ENCODE peak calls at places on chromosomes 6 and 20, in four cellular contexts. One of them, this sample, is unnamed.

GRCh38 chr6:121652726-121653623 is 217.5 kb downstream of the GJA1 start:
- DNase-seq in brain microvascular endothelial cell: peak; percentile 81
- DNase-seq in natural killer cell: no peak
- DNase-seq in glutamatergic neuron: no peak
- DNase-seq in this sample: no peak

GRCh38 chr20:49400904-49401303 is 81.6 kb downstream of the KCNB1 start:
- DNase-seq in glutamatergic neuron: no peak
- DNase-seq in brain microvascular endothelial cell: no peak
- DNase-seq in natural killer cell: no peak
- DNase-seq in this sample: no peak

GRCh38 chr20:45456632-45457031 is 12.9 kb upstream of the WFDC2 start:
- DNase-seq in glutamatergic neuron: peak; percentile 45
- DNase-seq in natural killer cell: no peak
- DNase-seq in brain microvascular endothelial cell: no peak
- DNase-seq in this sample: no peak

GRCh38 chr6:30614843-30615218 is 2.2 kb downstream of the PPP1R10 start:
- DNase-seq in brain microvascular endothelial cell: peak; percentile 93
- DNase-seq in glutamatergic neuron: peak; percentile 72
- DNase-seq in natural killer cell: peak; percentile 69
- DNase-seq in this sample: peak; percentile 65

GRCh38 chr6:10684618-10685017 is 9.8 kb downstream of the C6orf52 start:
- DNase-seq in glutamatergic neuron: no peak
- DNase-seq in natural killer cell: no peak
- DNase-seq in brain microvascular endothelial cell: no peak
- DNase-seq in this sample: no peak

GRCh38 chr20:50195524-50196120 is 5.0 kb downstream of the CEBPB start:
- DNase-seq in brain microvascular endothelial cell: no peak
- DNase-seq in natural killer cell: no peak
- DNase-seq in glutamatergic neuron: no peak
- DNase-seq in this sample: no peak

GRCh38 chr6:34359438-34360158 is 32.9 kb downstream of the NUDT3 start:
- DNase-seq in brain microvascular endothelial cell: peak; percentile 44
- DNase-seq in natural killer cell: no peak
- DNase-seq in glutamatergic neuron: no peak
- DNase-seq in this sample: no peak

GRCh38 chr20:49612127-49612738 is 44.3 kb upstream of the PTGIS start:
- DNase-seq in natural killer cell: no peak
- DNase-seq in glutamatergic neuron: no peak
- DNase-seq in brain microvascular endothelial cell: no peak
- DNase-seq in this sample: no peak

GRCh38 chr6:38067263-38067980 is 247.9 kb downstream of the ZFAND3 start:
- DNase-seq in natural killer cell: no peak
- DNase-seq in glutamatergic neuron: no peak
- DNase-seq in brain microvascular endothelial cell: no peak
- DNase-seq in this sample: no peak

GRCh38 chr6:2695464-2696095 is 55.1 kb downstream of the MYLK4 start:
- DNase-seq in glutamatergic neuron: no peak
- DNase-seq in brain microvascular endothelial cell: no peak
- DNase-seq in natural killer cell: no peak
- DNase-seq in this sample: no peak

GRCh38 chr20:49278817-49279676 is 1.2 kb upstream of the ZNFX1 start:
- DNase-seq in glutamatergic neuron: peak; percentile 30
- DNase-seq in brain microvascular endothelial cell: peak; percentile 23
- DNase-seq in natural killer cell: no peak
- DNase-seq in this sample: no peak

GRCh38 chr6:131954775-131955107 is 3.6 kb upstream of the CCN2 start:
- DNase-seq in brain microvascular endothelial cell: peak; percentile 99
- DNase-seq in natural killer cell: no peak
- DNase-seq in glutamatergic neuron: no peak
- DNase-seq in this sample: no peak

GRCh38 chr20:34250005-34250404 is 8.8 kb downstream of the ASIP start:
- DNase-seq in glutamatergic neuron: no peak
- DNase-seq in brain microvascular endothelial cell: no peak
- DNase-seq in natural killer cell: no peak
- DNase-seq in this sample: no peak

GRCh38 chr6:167103041-167103816 is 19.7 kb upstream of the CCR6 start:
- DNase-seq in natural killer cell: no peak
- DNase-seq in glutamatergic neuron: no peak
- DNase-seq in brain microvascular endothelial cell: no peak
- DNase-seq in this sample: no peak

GRCh38 chr6:170505306-170505705 is 47.8 kb downstream of the PSMB1 start:
- DNase-seq in natural killer cell: no peak
- DNase-seq in brain microvascular endothelial cell: no peak
- DNase-seq in glutamatergic neuron: no peak
- DNase-seq in this sample: no peak

GRCh38 chr6:31882344-31882743 is 3.5 kb upstream of the SLC44A4 start:
- DNase-seq in brain microvascular endothelial cell: no peak
- DNase-seq in glutamatergic neuron: peak; percentile 50
- DNase-seq in natural killer cell: no peak
- DNase-seq in this sample: no peak

GRCh38 chr6:3612341-3613041 is 139.0 kb downstream of the PXDC1 start:
- DNase-seq in glutamatergic neuron: no peak
- DNase-seq in natural killer cell: no peak
- DNase-seq in brain microvascular endothelial cell: peak; percentile 84
- DNase-seq in this sample: no peak

GRCh38 chr20:23151885-23152284 is 65.8 kb upstream of the CD93 start:
- DNase-seq in glutamatergic neuron: no peak
- DNase-seq in natural killer cell: no peak
- DNase-seq in brain microvascular endothelial cell: no peak
- DNase-seq in this sample: no peak

GRCh38 chr6:20024316-20024673 is 187.1 kb downstream of the ID4 start:
- DNase-seq in glutamatergic neuron: no peak
- DNase-seq in natural killer cell: no peak
- DNase-seq in brain microvascular endothelial cell: no peak
- DNase-seq in this sample: no peak

GRCh38 chr20:25738198-25738597 is 41.5 kb upstream of the ZNF337 start:
- DNase-seq in brain microvascular endothelial cell: peak; percentile 19
- DNase-seq in glutamatergic neuron: no peak
- DNase-seq in natural killer cell: no peak
- DNase-seq in this sample: no peak

GRCh38 chr6:132932566-132932965 is 118.2 kb downstream of the RPS12 start:
- DNase-seq in brain microvascular endothelial cell: no peak
- DNase-seq in glutamatergic neuron: no peak
- DNase-seq in natural killer cell: no peak
- DNase-seq in this sample: no peak

DNA sequence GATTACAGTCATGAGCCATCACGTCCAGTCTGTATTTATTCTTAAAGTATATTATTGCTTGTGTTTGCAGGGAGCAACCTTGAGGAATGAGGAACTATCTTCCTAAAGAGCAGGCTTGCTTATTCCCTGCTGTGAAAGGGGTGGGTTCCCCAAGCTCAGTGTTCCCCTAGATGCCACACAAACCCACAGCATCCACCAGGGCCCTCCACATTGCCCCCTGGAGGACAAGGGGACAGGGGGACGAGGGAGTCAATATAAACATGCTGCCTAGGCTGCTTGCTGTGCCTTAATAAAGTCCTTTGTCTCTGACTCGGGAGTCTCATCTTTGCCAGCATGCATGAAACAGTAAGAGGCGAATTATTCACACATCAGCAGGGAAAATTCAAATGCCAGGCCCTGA is 8.0 kb upstream of the IDH3B start:
- DNase-seq in natural killer cell: no peak
- DNase-seq in brain microvascular endothelial cell: no peak
- DNase-seq in glutamatergic neuron: no peak
- DNase-seq in this sample: no peak
- TF ChIP-seq CTCF in natural killer cell: no peak
- TF ChIP-seq CTCF in brain microvascular endothelial cell: peak; percentile 38
- TF ChIP-seq CTCF in glutamatergic neuron: no peak
- TF ChIP-seq CTCF in this sample: peak; percentile 22

GRCh38 chr20:5730131-5730530 is 20.1 kb upstream of the SHLD1 start:
- DNase-seq in glutamatergic neuron: no peak
- DNase-seq in brain microvascular endothelial cell: no peak
- DNase-seq in natural killer cell: no peak
- DNase-seq in this sample: no peak
- TF ChIP-seq CTCF in glutamatergic neuron: no peak
- TF ChIP-seq CTCF in brain microvascular endothelial cell: no peak
- TF ChIP-seq CTCF in natural killer cell: no peak
- TF ChIP-seq CTCF in this sample: no peak

GRCh38 chr20:2101935-2102584 is 433 bp downstream of the STK35 start:
- DNase-seq in glutamatergic neuron: peak; percentile 91
- DNase-seq in brain microvascular endothelial cell: peak; percentile 90
- DNase-seq in natural killer cell: peak; percentile 86
- DNase-seq in this sample: peak; percentile 74
- TF ChIP-seq CTCF in glutamatergic neuron: no peak
- TF ChIP-seq CTCF in brain microvascular endothelial cell: peak; percentile 12
- TF ChIP-seq CTCF in natural killer cell: no peak
- TF ChIP-seq CTCF in this sample: no peak

DNA sequence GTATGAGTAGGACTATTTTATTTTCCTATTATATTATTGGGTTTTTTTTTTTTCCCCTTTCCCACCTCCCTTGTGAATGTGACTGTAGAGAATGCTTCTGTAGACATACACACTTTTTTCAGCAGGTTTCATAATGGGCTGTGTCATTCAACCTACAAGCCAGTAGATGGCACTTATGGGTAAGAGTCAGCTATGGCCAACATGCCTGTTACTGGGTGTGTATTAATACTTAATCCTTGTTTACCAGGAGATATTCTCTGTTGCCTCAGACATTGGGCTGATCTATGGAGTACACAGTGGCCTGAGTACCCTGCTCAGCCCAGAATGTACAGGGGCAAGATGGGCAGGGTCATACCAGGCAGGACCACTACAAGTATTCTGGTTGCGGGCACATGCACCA is 382.5 kb downstream of the EPHA7 start:
- DNase-seq in brain microvascular endothelial cell: peak; percentile 9
- DNase-seq in glutamatergic neuron: no peak
- DNase-seq in natural killer cell: no peak
- DNase-seq in this sample: no peak
- TF ChIP-seq CTCF in brain microvascular endothelial cell: peak; percentile 64
- TF ChIP-seq CTCF in glutamatergic neuron: peak; percentile 29
- TF ChIP-seq CTCF in natural killer cell: no peak
- TF ChIP-seq CTCF in this sample: peak; percentile 21

DNA sequence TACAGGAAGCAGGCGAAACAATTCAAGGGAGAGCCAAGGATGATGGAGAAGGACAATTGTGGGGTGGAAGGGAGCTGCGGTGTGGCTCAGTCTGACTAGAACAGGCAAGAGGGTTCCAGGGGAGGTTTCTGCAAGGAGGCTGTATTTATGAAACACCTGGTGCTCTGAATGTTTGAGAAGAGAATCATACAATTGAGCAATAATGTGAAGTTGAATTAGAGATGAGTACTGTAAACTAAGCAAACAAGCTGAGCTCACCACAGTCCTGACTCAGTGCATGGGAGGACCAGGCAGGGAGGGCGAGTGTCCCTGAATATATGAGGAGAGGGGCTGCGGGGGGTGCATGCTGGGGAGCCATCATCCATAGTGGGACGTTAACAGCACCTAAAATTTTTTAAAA is 279.7 kb downstream of the KIF16B start:
- DNase-seq in brain microvascular endothelial cell: no peak
- DNase-seq in natural killer cell: no peak
- DNase-seq in glutamatergic neuron: no peak
- DNase-seq in this sample: no peak
- TF ChIP-seq CTCF in brain microvascular endothelial cell: no peak
- TF ChIP-seq CTCF in natural killer cell: no peak
- TF ChIP-seq CTCF in glutamatergic neuron: no peak
- TF ChIP-seq CTCF in this sample: no peak

DNA sequence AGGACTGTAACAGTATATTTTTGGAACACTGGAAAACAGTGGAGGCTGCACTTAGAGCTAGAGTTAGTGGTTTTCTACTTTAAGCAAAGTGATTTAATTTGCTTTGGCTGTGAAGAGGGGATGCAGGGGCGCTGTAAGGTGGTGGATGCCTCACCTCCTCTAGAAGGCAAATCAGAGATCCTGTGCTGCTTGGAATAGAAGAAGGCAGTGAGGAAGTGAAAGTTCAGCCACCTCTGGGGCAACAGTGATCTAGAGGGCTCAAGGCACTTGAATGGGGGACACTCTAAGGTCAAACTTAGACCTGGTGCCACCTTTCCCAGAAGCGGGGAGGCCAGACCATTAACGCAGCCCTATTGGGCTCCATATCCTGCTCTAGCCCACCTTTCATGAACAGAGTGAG is 19.0 kb upstream of the SNRPB2 start:
- DNase-seq in glutamatergic neuron: no peak
- DNase-seq in natural killer cell: no peak
- DNase-seq in brain microvascular endothelial cell: no peak
- DNase-seq in this sample: no peak
- TF ChIP-seq CTCF in glutamatergic neuron: no peak
- TF ChIP-seq CTCF in natural killer cell: no peak
- TF ChIP-seq CTCF in brain microvascular endothelial cell: no peak
- TF ChIP-seq CTCF in this sample: no peak